ENCODE peak calls at places on chromosomes 6 and 20, in five cellular contexts. I is T-helper 2 cell, J is IMR-90, E is HT-29, B is Ammon's horn. Z is an unnamed sample.

GRCh38 chr20:25008388-25009217 is 16.1 kb upstream of the APMAP start:
- DNase-seq in I (no peak), J (no peak), E (no peak), B (no peak), Z (no peak)

GRCh38 chr20:38221041-38221589 is 39.4 kb downstream of the KIAA1755 start:
- DNase-seq in I (peak), J (peak), E (peak), B (peak), Z (peak)

GRCh38 chr6:87932361-87932760 is 115.3 kb upstream of the SPACA1 start:
- DNase-seq in I (no peak), J (no peak), E (no peak), B (no peak), Z (peak)

GRCh38 chr6:131914234-131914633 is 36.9 kb downstream of the CCN2 start:
- DNase-seq in I (no peak), J (peak), E (no peak), B (no peak), Z (no peak)

GRCh38 chr6:138722425-138723371 is 50.9 kb upstream of the CCDC28A start:
- DNase-seq in I (no peak), J (peak), E (peak), B (peak), Z (peak)

GRCh38 chr6:50277774-50278173 is 228.0 kb upstream of the DEFB112 start:
- DNase-seq in I (no peak), J (no peak), E (no peak), B (no peak), Z (no peak)

GRCh38 chr6:21664263-21665081 is 70.9 kb downstream of the SOX4 start:
- DNase-seq in I (no peak), J (no peak), E (no peak), B (no peak), Z (no peak)

GRCh38 chr6:18293192-18293904 is 29.0 kb upstream of the DEK start:
- DNase-seq in I (no peak), J (peak), E (peak), B (no peak), Z (peak)

GRCh38 chr6:36443498-36443844 is 671 bp downstream of the KCTD20 start:
- DNase-seq in I (no peak), J (no peak), E (no peak), B (no peak), Z (no peak)

GRCh38 chr6:21935561-21936028 is 342.0 kb downstream of the SOX4 start:
- DNase-seq in I (no peak), J (peak), E (peak), B (peak), Z (peak)

GRCh38 chr6:157124855-157125254 is 198.5 kb downstream of the TMEM242 start:
- DNase-seq in I (no peak), J (no peak), E (no peak), B (no peak), Z (no peak)

GRCh38 chr6:148085651-148086321 is 256.9 kb upstream of the SASH1 start:
- DNase-seq in I (no peak), J (peak), E (no peak), B (peak), Z (no peak)

GRCh38 chr20:4147319-4147718 is 132.0 kb upstream of the RNF24 start:
- DNase-seq in I (no peak), J (no peak), E (no peak), B (no peak), Z (no peak)

GRCh38 chr6:169489642-169490408 is 212.0 kb downstream of the WDR27 start:
- DNase-seq in I (no peak), J (no peak), E (no peak), B (no peak), Z (no peak)

GRCh38 chr6:137193256-137194070 is 20.0 kb upstream of the IL22RA2 start:
- DNase-seq in I (no peak), J (no peak), E (no peak), B (no peak), Z (no peak)

GRCh38 chr6:24960991-24961475 is 25.3 kb upstream of the RIPOR2 start:
- DNase-seq in I (no peak), J (no peak), E (peak), B (no peak), Z (no peak)

GRCh38 chr6:74931567-74931966 is 274.3 kb downstream of the COL12A1 start:
- DNase-seq in I (no peak), J (peak), E (no peak), B (no peak), Z (no peak)

GRCh38 chr20:44228465-44229258 is 18.1 kb upstream of the OSER1 start:
- DNase-seq in I (no peak), J (no peak), E (no peak), B (no peak), Z (peak)

GRCh38 chr6:111918825-111919224 is 45.6 kb upstream of the FYN start:
- DNase-seq in I (no peak), J (peak), E (no peak), B (no peak), Z (no peak)

GRCh38 chr6:108350528-108350927 is 55.7 kb downstream of the AFG1L start:
- DNase-seq in I (no peak), J (no peak), E (no peak), B (no peak), Z (no peak)

GRCh38 chr6:90523779-90524310 is 63.0 kb downstream of the MAP3K7 start:
- DNase-seq in I (no peak), J (no peak), E (no peak), B (no peak), Z (no peak)

GRCh38 chr6:41663558-41663957 is 25.3 kb downstream of the MDFI start:
- DNase-seq in I (no peak), J (no peak), E (no peak), B (no peak), Z (no peak)

GRCh38 chr6:29926081-29926794 is 16.1 kb upstream of the HLA-A start:
- DNase-seq in I (peak), J (peak), E (no peak), B (no peak), Z (no peak)

GRCh38 chr6:149560736-149561135 is 5.4 kb upstream of the GINM1 start:
- DNase-seq in I (no peak), J (no peak), E (peak), B (no peak), Z (no peak)

GRCh38 chr20:53949319-53949839 is 121.0 kb downstream of the BCAS1 start:
- DNase-seq in I (peak), J (peak), E (peak), B (no peak), Z (no peak)

GRCh38 chr6:140623498-140623897 is 1249.0 kb upstream of the CITED2 start:
- DNase-seq in I (no peak), J (peak), E (no peak), B (no peak), Z (no peak)

GRCh38 chr6:86871681-86872080 is 65.6 kb upstream of the HTR1E start:
- DNase-seq in I (no peak), J (no peak), E (no peak), B (no peak), Z (no peak)

GRCh38 chr20:17917832-17918618 is 50.6 kb downstream of the SNX5 start:
- DNase-seq in I (no peak), J (no peak), E (no peak), B (no peak), Z (peak)

GRCh38 chr6:169866140-169866534 is 114.7 kb downstream of the ERMARD start:
- DNase-seq in I (no peak), J (no peak), E (no peak), B (no peak), Z (no peak)

GRCh38 chr6:484086-484728 is 92.7 kb downstream of the IRF4 start:
- DNase-seq in I (no peak), J (peak), E (no peak), B (no peak), Z (no peak)

GRCh38 chr20:20823469-20823868 is 111.0 kb upstream of the RALGAPA2 start:
- DNase-seq in I (no peak), J (no peak), E (no peak), B (peak), Z (no peak)

GRCh38 chr20:40441771-40442170 is 247.3 kb downstream of the MAFB start:
- DNase-seq in I (no peak), J (no peak), E (no peak), B (no peak), Z (no peak)

GRCh38 chr20:50163570-50164317 is 10.2 kb upstream of the PEDS1 start:
- DNase-seq in I (no peak), J (peak), E (peak), B (no peak), Z (peak)

GRCh38 chr6:38352636-38353035 is 287.1 kb downstream of the BTBD9 start:
- DNase-seq in I (no peak), J (peak), E (no peak), B (no peak), Z (no peak)

GRCh38 chr20:56513096-56513806 is 11.3 kb upstream of the FAM209A start:
- DNase-seq in I (no peak), J (peak), E (no peak), B (no peak), Z (no peak)

GRCh38 chr6:5318617-5319016 is 57.3 kb downstream of the FARS2 start:
- DNase-seq in I (no peak), J (no peak), E (no peak), B (no peak), Z (no peak)

GRCh38 chr20:63232235-63233060 is 3.3 kb upstream of the BIRC7 start:
- DNase-seq in I (no peak), J (peak), E (peak), B (no peak), Z (no peak)

GRCh38 chr6:129749749-129750120 is 39.8 kb upstream of the ARHGAP18 start:
- DNase-seq in I (peak), J (peak), E (no peak), B (no peak), Z (no peak)

GRCh38 chr6:156395276-156395675 is 381.9 kb upstream of the ARID1B start:
- DNase-seq in I (no peak), J (no peak), E (no peak), B (peak), Z (no peak)